ENCODE peak calls at places on chromosomes 7 and 10, in nine cellular contexts. T is H1; N is fibroblast of lung; B is OCI-LY7; R is omental fat pad; X is PC-9; Y is heart right ventricle; L is neural crest cell; J is CD8-positive, alpha-beta T cell. H is an unnamed sample.
A peak's percentile ranks its signal among the peaks of the same experiment; 100 is the strongest.

GRCh38 chr7:32204361-32205018 is 134.3 kb upstream of the PDE1C start:
- DNase-seq in T (peak; percentile 56), N (peak; percentile 84), B (peak; percentile 6), R (no peak), X (peak; percentile 58), Y (peak; percentile 74), L (peak; percentile 60), J (no peak), H (no peak)

GRCh38 chr7:13979671-13980438 is 9.6 kb downstream of the ETV1 start:
- DNase-seq in T (no peak), N (peak; percentile 65), B (no peak), R (no peak), X (no peak), Y (no peak), L (no peak), J (no peak), H (no peak)

GRCh38 chr10:93554760-93555432 is 11.6 kb upstream of the FFAR4 start:
- DNase-seq in T (peak; percentile 93), N (peak; percentile 37), B (peak; percentile 77), R (peak; percentile 48), X (peak; percentile 48), Y (peak; percentile 66), L (peak; percentile 85), J (peak; percentile 19), H (peak; percentile 82)

GRCh38 chr10:132685121-132685891 is 100.6 kb downstream of the NKX6-2 start:
- DNase-seq in T (no peak), N (peak; percentile 72), B (peak; percentile 3), R (no peak), X (peak; percentile 87), Y (no peak), L (peak; percentile 40), J (no peak), H (peak; percentile 38)

GRCh38 chr10:102675887-102676616 is 31.8 kb downstream of the TRIM8 start:
- DNase-seq in T (no peak), N (peak; percentile 98), B (no peak), R (no peak), X (no peak), Y (peak; percentile 50), L (no peak), J (no peak), H (peak; percentile 78)

GRCh38 chr7:43590862-43591550 is 8.1 kb downstream of the STK17A start:
- DNase-seq in T (no peak), N (no peak), B (peak; percentile 46), R (no peak), X (no peak), Y (no peak), L (no peak), J (no peak), H (no peak)

GRCh38 chr7:108454674-108455523 is 1.3 kb downstream of the NRCAM start:
- DNase-seq in T (peak; percentile 78), N (peak; percentile 54), B (no peak), R (no peak), X (no peak), Y (no peak), L (peak; percentile 33), J (no peak), H (no peak)

GRCh38 chr7:157096286-157097055 is 42.3 kb upstream of the UBE3C start:
- DNase-seq in T (no peak), N (no peak), B (no peak), R (no peak), X (no peak), Y (no peak), L (no peak), J (no peak), H (no peak)

GRCh38 chr10:43304687-43305333 is 37.9 kb upstream of the RASGEF1A start:
- DNase-seq in T (peak; percentile 64), N (peak; percentile 52), B (no peak), R (peak; percentile 53), X (no peak), Y (peak; percentile 67), L (peak; percentile 36), J (peak; percentile 58), H (peak; percentile 59)

GRCh38 chr10:132698761-132699391 is 87.1 kb downstream of the NKX6-2 start:
- DNase-seq in T (no peak), N (no peak), B (no peak), R (no peak), X (no peak), Y (no peak), L (no peak), J (no peak), H (peak; percentile 36)

GRCh38 chr10:1048349-1048731 is 579 bp downstream of the IDI1 start:
- DNase-seq in T (no peak), N (peak; percentile 50), B (no peak), R (no peak), X (no peak), Y (peak; percentile 35), L (no peak), J (no peak), H (peak; percentile 62)

GRCh38 chr10:59465089-59465488 is 102.7 kb upstream of the FAM13C start:
- DNase-seq in T (no peak), N (peak; percentile 65), B (no peak), R (no peak), X (no peak), Y (peak; percentile 19), L (no peak), J (no peak), H (no peak)

GRCh38 chr10:16891375-16892313 is 74.4 kb upstream of the RSU1 start:
- DNase-seq in T (peak; percentile 63), N (peak; percentile 82), B (no peak), R (no peak), X (peak; percentile 95), Y (peak; percentile 66), L (peak; percentile 52), J (no peak), H (no peak)

GRCh38 chr10:26085549-26085948 is 131.0 kb upstream of the GAD2 start:
- DNase-seq in T (no peak), N (no peak), B (no peak), R (no peak), X (no peak), Y (no peak), L (no peak), J (no peak), H (no peak)

GRCh38 chr7:40682696-40683095 is 547.9 kb downstream of the SUGCT start:
- DNase-seq in T (no peak), N (no peak), B (no peak), R (no peak), X (no peak), Y (no peak), L (no peak), J (no peak), H (no peak)

GRCh38 chr7:40675741-40676140 is 540.9 kb downstream of the SUGCT start:
- DNase-seq in T (no peak), N (no peak), B (no peak), R (no peak), X (no peak), Y (no peak), L (no peak), J (no peak), H (no peak)

GRCh38 chr7:40676220-40676619 is 541.4 kb downstream of the SUGCT start:
- DNase-seq in T (no peak), N (no peak), B (no peak), R (no peak), X (no peak), Y (no peak), L (no peak), J (no peak), H (no peak)

DNA sequence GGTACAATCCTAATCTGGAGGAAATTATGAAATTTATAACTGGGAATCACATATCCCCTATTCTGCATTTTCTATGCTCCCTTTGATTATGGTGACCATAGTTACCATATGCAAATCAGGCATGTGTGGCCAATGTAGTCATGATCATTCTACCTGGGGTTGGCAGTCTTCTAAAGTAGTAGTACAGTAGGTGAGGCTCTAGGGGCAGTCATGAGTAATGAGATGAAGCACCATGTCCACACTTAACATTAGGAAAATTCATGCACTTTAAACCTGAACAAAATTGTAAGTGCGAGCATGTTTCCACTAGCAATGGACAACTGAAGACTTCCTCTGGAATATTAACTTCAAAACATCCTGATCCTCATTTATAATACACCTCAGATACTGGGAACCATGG is 545.9 kb downstream of the SUGCT start:
- DNase-seq in T (no peak), N (no peak), B (peak; percentile 37), R (no peak), X (no peak), Y (no peak), L (no peak), J (no peak), H (no peak)
- TF ChIP-seq CTCF in T (peak; percentile 65), N (no peak), B (peak; percentile 72), R (no peak), X (peak; percentile 74), Y (peak; percentile 37), L (peak; percentile 56), J (no peak), H (peak; percentile 36)

DNA sequence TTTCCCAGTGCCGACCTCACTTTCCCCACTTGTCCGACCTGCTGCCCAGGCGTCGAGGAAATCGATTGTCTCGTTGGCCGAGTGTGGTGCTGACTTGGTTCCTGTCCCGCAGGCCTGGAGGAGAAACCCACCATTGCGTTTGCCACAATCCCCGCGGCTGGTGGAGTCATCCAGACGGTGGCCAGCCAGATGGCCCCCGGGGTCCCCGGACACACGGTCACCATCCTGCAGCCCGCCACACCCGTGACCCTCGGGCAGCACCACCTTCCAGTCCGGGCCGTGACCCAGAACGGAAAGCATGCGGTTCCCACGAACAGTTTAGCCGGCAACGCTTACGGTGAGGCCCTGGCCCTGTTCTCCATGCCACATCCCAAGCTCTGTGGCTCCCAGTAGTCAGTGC is 14.5 kb upstream of the AP5Z1 start:
- DNase-seq in T (no peak), N (no peak), B (no peak), R (no peak), X (no peak), Y (no peak), L (no peak), J (no peak), H (no peak)
- TF ChIP-seq CTCF in T (no peak), N (no peak), B (no peak), R (no peak), X (no peak), Y (no peak), L (no peak), J (no peak), H (no peak)

GRCh38 chr7:98115746-98116525 is 9.3 kb downstream of the LMTK2 start:
- DNase-seq in T (no peak), N (no peak), B (no peak), R (no peak), X (no peak), Y (no peak), L (no peak), J (no peak), H (no peak)
- TF ChIP-seq CTCF in T (no peak), N (no peak), B (no peak), R (no peak), X (no peak), Y (no peak), L (no peak), J (no peak), H (no peak)

DNA sequence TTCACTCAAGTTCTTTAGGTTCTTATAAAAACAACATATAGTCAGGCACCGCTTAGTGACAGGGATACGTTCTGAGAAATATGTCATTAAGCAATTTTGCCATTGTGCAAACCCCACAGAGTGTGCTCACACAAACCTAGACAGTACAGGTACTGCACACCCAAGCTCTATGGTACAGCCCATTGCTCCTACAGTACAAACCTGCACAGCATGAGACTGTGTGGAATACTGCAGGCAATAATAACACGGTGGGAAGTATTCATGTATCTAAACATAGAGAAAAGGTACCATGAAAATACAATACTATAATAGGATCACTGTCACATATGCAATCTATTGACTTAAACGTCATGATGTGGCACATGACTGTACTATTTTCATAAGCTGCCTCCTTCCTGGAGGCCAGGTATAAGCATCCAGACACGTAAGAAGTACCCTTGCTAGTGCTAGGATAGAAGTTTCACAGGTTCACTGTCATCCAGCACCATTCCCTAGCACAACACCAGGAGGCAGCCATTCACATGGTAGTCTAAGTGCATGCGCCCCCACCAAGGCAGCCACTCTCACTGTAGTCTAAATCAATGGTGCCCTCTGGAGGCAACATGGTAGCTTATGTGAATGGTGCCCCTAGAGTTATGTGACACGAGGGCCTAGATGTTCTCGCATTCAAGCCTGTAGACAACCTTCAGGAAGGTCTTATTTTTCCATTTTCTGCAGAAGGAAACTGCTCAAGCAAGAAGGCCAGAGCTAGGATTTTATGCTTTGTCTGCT is 98.5 kb downstream of the ARHGAP22 start:
- DNase-seq in T (peak; percentile 31), N (peak; percentile 25), B (peak; percentile 34), R (no peak), X (no peak), Y (no peak), L (no peak), J (no peak), H (no peak)
- TF ChIP-seq CTCF in T (peak; percentile 22), N (no peak), B (peak; percentile 63), R (no peak), X (peak; percentile 56), Y (no peak), L (no peak), J (no peak), H (peak; percentile 15)